ENCODE peak calls at places on chromosomes 11 and 22, in seven cellular contexts. O is psoas muscle, V is astrocyte of the spinal cord, Z is GM10248, R is MM.1S, A is AG04450, L is neural crest cell. S is an unnamed sample.
A peak's percentile ranks its signal among the peaks of the same experiment; 100 is the strongest.

GRCh38 chr11:125338435-125338834 is 157.6 kb downstream of the FEZ1 start:
- DNase-seq in V (no peak), L (no peak), Z (no peak), R (no peak), O (no peak), A (no peak), S (no peak)

GRCh38 chr22:45884201-45885067 is 92.5 kb downstream of the WNT7B start:
- DNase-seq in R (no peak), O (peak; percentile 49), V (no peak), L (no peak), Z (no peak), A (no peak), S (no peak)

GRCh38 chr11:111736191-111736590 is 30.0 kb downstream of the PPP2R1B start:
- DNase-seq in R (no peak), L (no peak), A (peak; percentile 57), V (no peak), Z (no peak), O (no peak), S (no peak)

GRCh38 chr11:34921156-34921555 is 4.7 kb downstream of the PDHX start:
- DNase-seq in R (no peak), V (no peak), Z (no peak), A (no peak), L (no peak), O (no peak), S (no peak)

GRCh38 chr11:74085542-74085892 is 76.6 kb upstream of the UCP3 start:
- DNase-seq in V (no peak), L (no peak), Z (no peak), A (no peak), O (no peak), R (no peak), S (no peak)

GRCh38 chr22:19361501-19362103 is 69.9 kb downstream of the HIRA start:
- DNase-seq in A (no peak), R (no peak), O (no peak), V (no peak), Z (peak; percentile 85), L (no peak), S (no peak)

GRCh38 chr11:11909727-11910126 is 68.0 kb downstream of the USP47 start:
- DNase-seq in Z (no peak), A (peak; percentile 65), L (no peak), O (no peak), R (no peak), V (peak; percentile 65), S (no peak)

GRCh38 chr11:13221722-13222121 is 55.9 kb upstream of the BMAL1 start:
- DNase-seq in A (no peak), R (no peak), O (no peak), Z (no peak), V (no peak), L (no peak), S (no peak)

GRCh38 chr11:64649304-64649703 is 58.3 kb downstream of the SLC22A12 start:
- DNase-seq in R (no peak), A (no peak), V (no peak), Z (no peak), O (no peak), L (no peak), S (no peak)

GRCh38 chr22:50262460-50262911 is 1.0 kb upstream of the MAPK12 start:
- DNase-seq in L (no peak), O (peak; percentile 83), R (no peak), A (no peak), V (no peak), Z (no peak), S (no peak)

GRCh38 chr11:63573881-63574855 is 11.0 kb upstream of the PLAAT2 start:
- DNase-seq in Z (peak; percentile 26), R (peak; percentile 80), A (peak; percentile 72), L (no peak), V (peak; percentile 80), O (peak; percentile 59), S (no peak)

GRCh38 chr22:17896552-17896951 is 122.3 kb upstream of the BID start:
- DNase-seq in A (no peak), L (no peak), R (no peak), Z (no peak), V (peak; percentile 33), O (peak; percentile 89), S (peak; percentile 25)
- TF ChIP-seq CTCF in A (peak; percentile 56), L (peak; percentile 48), R (no peak), Z (no peak), V (peak; percentile 66), O (peak; percentile 62), S (peak; percentile 58)

DNA sequence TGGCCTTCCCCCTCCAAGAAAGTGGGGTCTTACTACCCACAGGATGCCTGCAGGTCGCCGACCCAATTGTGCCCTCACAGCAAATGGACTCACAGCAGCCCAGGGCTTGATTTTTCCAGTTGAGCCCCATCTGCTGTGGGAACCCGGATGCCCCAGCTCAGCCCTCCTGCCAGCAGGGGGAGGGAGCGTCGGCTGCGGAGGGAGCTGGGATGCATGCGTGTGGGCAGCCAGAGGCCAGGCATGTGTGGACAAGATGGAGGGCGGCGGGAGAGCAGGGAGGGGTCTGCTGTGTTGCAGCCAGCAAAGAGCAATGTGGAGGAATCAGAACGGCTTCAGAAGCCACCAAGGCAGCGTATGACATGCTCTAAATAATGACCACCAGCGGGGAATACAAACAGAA is 41.0 kb upstream of the EIF3D start:
- DNase-seq in O (no peak), Z (no peak), A (no peak), L (peak; percentile 35), V (no peak), R (no peak), S (no peak)
- TF ChIP-seq CTCF in O (no peak), Z (no peak), A (peak; percentile 49), L (peak; percentile 41), V (peak; percentile 61), R (no peak), S (peak; percentile 44)

GRCh38 chr22:17562906-17563870 is at the start of gene SLC25A18:
- DNase-seq in A (no peak), Z (no peak), R (no peak), L (no peak), V (no peak), O (peak; percentile 91), S (no peak)
- TF ChIP-seq CTCF in A (no peak), Z (no peak), R (no peak), L (peak; percentile 43), V (peak; percentile 18), O (peak; percentile 10), S (no peak)

GRCh38 chr11:855796-856195 is 13.1 kb downstream of the TSPAN4 start:
- DNase-seq in R (no peak), O (no peak), L (no peak), Z (no peak), V (no peak), A (no peak), S (no peak)

GRCh38 chr11:854601-855342 is 12.1 kb downstream of the TSPAN4 start:
- DNase-seq in A (no peak), V (no peak), R (no peak), O (no peak), L (no peak), Z (no peak), S (no peak)

GRCh38 chr11:855343-855674 is 12.7 kb downstream of the TSPAN4 start:
- DNase-seq in O (no peak), A (no peak), R (no peak), L (no peak), V (no peak), Z (no peak), S (no peak)

GRCh38 chr11:858053-858992 is 15.7 kb downstream of the TSPAN4 start:
- DNase-seq in A (no peak), L (no peak), Z (no peak), V (no peak), O (no peak), R (no peak), S (no peak)

GRCh38 chr11:856397-856796 is 13.7 kb downstream of the TSPAN4 start:
- DNase-seq in A (no peak), Z (no peak), V (no peak), L (no peak), O (no peak), R (no peak), S (no peak)
- TF ChIP-seq CTCF in A (no peak), Z (no peak), V (no peak), L (no peak), O (no peak), R (no peak), S (no peak)

DNA sequence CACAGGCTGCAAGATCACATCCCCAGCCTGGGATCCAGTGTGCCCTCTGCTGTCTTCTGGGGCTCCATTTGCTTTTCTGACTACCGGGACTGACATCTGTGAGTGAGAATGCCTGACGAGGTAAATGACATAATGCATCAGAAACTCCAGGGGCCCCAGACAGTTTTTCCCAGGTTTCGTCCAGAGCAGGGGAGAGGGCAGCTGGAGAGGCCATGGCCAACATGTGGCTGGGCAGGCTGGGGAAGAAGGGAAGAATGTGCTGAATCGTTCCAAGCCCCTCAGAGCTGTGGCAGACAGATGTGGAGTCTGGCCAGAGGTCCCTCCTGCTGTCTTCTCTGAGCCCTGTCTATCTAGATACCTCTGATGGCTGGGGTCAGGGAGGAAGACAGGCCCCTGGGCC is 163.9 kb downstream of the TRIM29 start:
- DNase-seq in O (no peak), R (no peak), V (no peak), Z (no peak), L (no peak), A (no peak), S (no peak)
- TF ChIP-seq CTCF in O (no peak), R (no peak), V (no peak), Z (no peak), L (no peak), A (no peak), S (no peak)